ENCODE peak calls at places on chromosome 15, in six cellular contexts. T, R, V, E, N and Y are unnamed samples.

GRCh38 chr15:25776071-25776740 is 86.9 kb downstream of the ATP10A start:
- DNase-seq in T (no peak), R (no peak), V (no peak), E (no peak), N (no peak), Y (no peak)

GRCh38 chr15:71691700-71692417 is 118.5 kb upstream of the NR2E3 start:
- DNase-seq in T (no peak), R (peak), V (no peak), E (no peak), N (peak), Y (no peak)

GRCh38 chr15:31193291-31193690 is 91.8 kb upstream of the TRPM1 start:
- DNase-seq in T (no peak), R (no peak), V (no peak), E (no peak), N (no peak), Y (no peak)

GRCh38 chr15:64586259-64586658 is 125.9 kb downstream of the ZNF609 start:
- DNase-seq in T (no peak), R (no peak), V (no peak), E (peak), N (no peak), Y (no peak)

GRCh38 chr15:41913251-41913650 is 19.4 kb upstream of the SPTBN5 start:
- DNase-seq in T (no peak), R (no peak), V (no peak), E (no peak), N (no peak), Y (no peak)

GRCh38 chr15:94231728-94232086 is 346 bp downstream of the MCTP2 start:
- DNase-seq in T (no peak), R (no peak), V (no peak), E (no peak), N (no peak), Y (no peak)

GRCh38 chr15:63677778-63678177 is 80.6 kb downstream of the FBXL22 start:
- DNase-seq in T (no peak), R (no peak), V (peak), E (no peak), N (no peak), Y (no peak)

GRCh38 chr15:50017522-50017921 is 101.5 kb downstream of the ATP8B4 start:
- DNase-seq in T (no peak), R (no peak), V (no peak), E (no peak), N (no peak), Y (no peak)

GRCh38 chr15:60392601-60392985 is 5.2 kb downstream of the ANXA2 start:
- DNase-seq in T (no peak), R (no peak), V (no peak), E (no peak), N (no peak), Y (no peak)

GRCh38 chr15:59168536-59168935 is 38.1 kb upstream of the LDHAL6B start:
- DNase-seq in T (no peak), R (no peak), V (no peak), E (no peak), N (no peak), Y (no peak)

GRCh38 chr15:79401301-79401700 is 30.8 kb upstream of the MINAR1 start:
- DNase-seq in T (no peak), R (no peak), V (no peak), E (no peak), N (no peak), Y (no peak)

GRCh38 chr15:77807115-77807514 is 174.4 kb upstream of the LINGO1 start:
- DNase-seq in T (no peak), R (no peak), V (no peak), E (no peak), N (no peak), Y (no peak)

GRCh38 chr15:47963265-47963664 is 157.5 kb upstream of the SLC24A5 start:
- DNase-seq in T (no peak), R (no peak), V (no peak), E (no peak), N (no peak), Y (no peak)

GRCh38 chr15:39801641-39802309 is 19.1 kb upstream of the FSIP1 start:
- DNase-seq in T (no peak), R (no peak), V (no peak), E (peak), N (no peak), Y (no peak)

GRCh38 chr15:50145451-50145872 is 26.4 kb upstream of the ATP8B4 start:
- DNase-seq in T (no peak), R (peak), V (no peak), E (no peak), N (peak), Y (no peak)

GRCh38 chr15:80875568-80875967 is 96.4 kb downstream of the CEMIP start:
- DNase-seq in T (no peak), R (no peak), V (no peak), E (no peak), N (no peak), Y (no peak)

GRCh38 chr15:77409259-77410156 is 10.4 kb downstream of the PEAK1 start:
- DNase-seq in T (no peak), R (no peak), V (no peak), E (no peak), N (no peak), Y (no peak)

GRCh38 chr15:40932625-40933519 is 3.7 kb downstream of the DLL4 start:
- DNase-seq in T (no peak), R (no peak), V (no peak), E (no peak), N (no peak), Y (no peak)

GRCh38 chr15:58292761-58293175 is 139.0 kb upstream of the LIPC start:
- DNase-seq in T (no peak), R (no peak), V (no peak), E (no peak), N (no peak), Y (no peak)

GRCh38 chr15:78204351-78205309 is 29.7 kb downstream of the ACSBG1 start:
- DNase-seq in T (peak), R (no peak), V (no peak), E (no peak), N (no peak), Y (peak)

GRCh38 chr15:76209523-76209922 is 101.7 kb downstream of the ETFA start:
- DNase-seq in T (no peak), R (no peak), V (no peak), E (no peak), N (no peak), Y (no peak)

GRCh38 chr15:89299896-89300295 is 34.7 kb downstream of the POLG start:
- DNase-seq in T (no peak), R (no peak), V (no peak), E (no peak), N (peak), Y (no peak)
- TF ChIP-seq CTCF in T (no peak), R (peak), V (no peak), E (no peak), N (peak), Y (peak)

GRCh38 chr15:100341662-100342560 is at the start of gene ADAMTS17:
- DNase-seq in T (peak), R (peak), V (peak), E (peak), N (no peak), Y (peak)
- TF ChIP-seq CTCF in T (peak), R (peak), V (peak), E (peak), N (peak), Y (peak)

DNA sequence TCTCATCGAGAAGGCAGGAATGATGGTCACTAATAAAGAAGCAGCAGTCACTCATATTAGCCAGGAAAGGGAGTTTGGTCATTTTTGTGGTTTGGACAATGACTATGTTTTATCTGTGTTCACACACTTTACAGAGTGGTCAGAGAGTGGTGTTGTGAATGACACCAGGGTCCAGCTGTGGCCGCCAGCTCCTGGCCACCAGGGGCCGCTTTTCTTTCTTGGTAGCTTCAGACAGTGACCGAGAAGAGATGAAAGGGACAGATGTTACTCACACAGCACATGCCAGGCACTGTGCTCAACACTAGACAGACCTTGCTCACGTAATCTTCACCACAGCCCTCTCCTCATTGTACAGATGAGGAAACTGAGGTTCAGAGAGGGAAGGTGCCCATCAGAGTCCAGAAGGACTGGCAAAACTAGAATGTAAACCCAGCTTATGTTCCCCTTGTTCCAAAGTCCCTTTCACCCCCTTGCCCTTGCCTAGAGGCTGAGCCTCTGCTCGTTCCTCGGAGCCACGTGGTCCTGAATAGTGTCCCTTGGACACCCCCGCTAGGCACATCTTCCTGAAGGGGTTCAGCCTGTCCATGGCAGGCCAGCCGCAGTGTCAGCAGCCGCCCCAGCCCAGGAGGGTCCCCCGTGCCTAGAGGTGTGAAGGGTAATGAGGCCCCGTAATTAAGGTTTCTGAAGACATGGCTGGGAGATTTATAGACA is 55.6 kb downstream of the CYP11A1 start:
- DNase-seq in T (no peak), R (no peak), V (no peak), E (peak), N (no peak), Y (no peak)
- TF ChIP-seq CTCF in T (peak), R (peak), V (no peak), E (no peak), N (peak), Y (peak)

DNA sequence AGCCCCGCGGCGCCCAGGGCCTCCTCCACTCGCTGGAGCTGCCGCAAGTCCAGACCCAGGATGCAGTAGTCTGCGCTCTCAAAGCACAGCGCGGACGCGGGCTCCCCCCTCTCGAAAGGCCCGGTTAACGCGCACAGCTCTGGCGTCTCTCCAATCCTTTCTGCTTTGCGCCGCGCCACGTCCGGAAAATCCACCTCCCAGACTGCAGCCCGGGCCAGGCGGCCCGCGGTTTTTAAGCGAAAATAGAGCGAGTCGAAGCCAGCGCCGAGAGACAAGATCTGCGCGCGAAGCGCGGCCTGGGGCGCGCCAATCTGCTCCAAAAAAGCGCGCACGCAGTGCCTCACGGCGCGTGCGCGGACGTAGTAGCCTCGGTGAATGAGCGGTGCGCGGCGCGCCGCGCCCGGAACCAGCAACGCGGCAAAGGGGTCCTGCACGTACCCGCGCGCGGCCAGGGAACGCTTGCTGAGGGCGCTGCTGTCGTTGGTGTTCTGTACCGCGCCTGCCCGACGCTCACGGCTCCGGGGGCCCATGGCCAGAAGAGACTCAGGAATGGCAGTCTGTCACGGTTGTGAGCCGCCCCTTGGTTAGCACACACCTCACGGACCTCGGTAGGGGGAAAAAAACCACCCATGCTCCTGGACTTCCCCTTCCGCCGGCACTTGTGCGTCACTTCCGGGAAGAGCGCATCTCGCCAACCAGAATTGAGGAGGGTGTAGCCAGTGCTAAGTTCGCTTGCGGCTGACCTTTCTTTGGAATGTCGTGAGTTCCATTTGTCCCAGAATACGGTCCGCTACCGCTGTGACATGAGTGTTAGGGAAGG is at the start of gene LCMT2:
- DNase-seq in T (peak), R (peak), V (peak), E (peak), N (peak), Y (peak)
- TF ChIP-seq CTCF in T (no peak), R (no peak), V (no peak), E (no peak), N (no peak), Y (no peak)

GRCh38 chr15:36004891-36005508 is 459.0 kb upstream of the DPH6 start:
- DNase-seq in T (no peak), R (no peak), V (no peak), E (no peak), N (no peak), Y (no peak)
- TF ChIP-seq CTCF in T (no peak), R (no peak), V (no peak), E (no peak), N (no peak), Y (no peak)

GRCh38 chr15:33201376-33202189 is 7.1 kb upstream of the FMN1 start:
- DNase-seq in T (peak), R (no peak), V (peak), E (peak), N (no peak), Y (no peak)
- TF ChIP-seq CTCF in T (peak), R (no peak), V (no peak), E (no peak), N (peak), Y (peak)

DNA sequence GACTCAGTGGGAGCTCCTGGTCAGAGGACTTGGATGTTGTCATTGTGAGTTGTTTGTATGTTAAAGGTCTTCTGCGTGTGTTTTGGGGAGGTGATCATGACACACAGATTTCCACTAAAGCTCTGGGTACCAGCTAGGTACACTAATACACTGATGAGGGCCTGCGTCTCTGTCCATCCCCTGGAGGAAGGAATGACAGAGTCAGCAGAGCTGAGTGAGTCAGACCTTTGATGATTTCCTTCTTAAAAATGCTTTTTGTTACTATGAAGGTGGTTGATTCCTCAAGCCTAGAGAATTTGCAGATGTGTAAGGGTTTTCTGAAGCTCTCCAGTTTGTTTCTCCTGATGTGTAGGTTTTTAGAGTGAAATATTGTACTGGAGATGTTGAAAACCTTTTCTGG is 424.1 kb upstream of the TPM1 start:
- DNase-seq in T (no peak), R (peak), V (no peak), E (no peak), N (peak), Y (no peak)
- TF ChIP-seq CTCF in T (no peak), R (peak), V (no peak), E (no peak), N (peak), Y (no peak)

GRCh38 chr15:45157974-45158373 is 28.2 kb downstream of the DUOX1 start:
- DNase-seq in T (no peak), R (peak), V (no peak), E (no peak), N (peak), Y (no peak)
- TF ChIP-seq CTCF in T (no peak), R (no peak), V (no peak), E (no peak), N (no peak), Y (no peak)

GRCh38 chr15:89091667-89092220 is 3.5 kb downstream of the ABHD2 start:
- DNase-seq in T (no peak), R (no peak), V (no peak), E (no peak), N (no peak), Y (no peak)

GRCh38 chr15:89093509-89093908 is 5.3 kb downstream of the ABHD2 start:
- DNase-seq in T (no peak), R (no peak), V (no peak), E (no peak), N (no peak), Y (no peak)

GRCh38 chr15:89088605-89089315 is 504 bp downstream of the ABHD2 start:
- DNase-seq in T (peak), R (no peak), V (peak), E (no peak), N (no peak), Y (peak)

GRCh38 chr15:89089316-89090230 is 1.3 kb downstream of the ABHD2 start:
- DNase-seq in T (no peak), R (no peak), V (no peak), E (no peak), N (no peak), Y (no peak)

GRCh38 chr15:89090791-89091666 is 2.8 kb downstream of the ABHD2 start:
- DNase-seq in T (no peak), R (peak), V (peak), E (no peak), N (no peak), Y (no peak)
- TF ChIP-seq CTCF in T (no peak), R (no peak), V (no peak), E (no peak), N (no peak), Y (no peak)